ENCODE peak calls at places on chromosomes 4 and X, in six cellular contexts. One of them, this sample, is unnamed.

GRCh38 chr4:56762484-56763250 is 58.8 kb downstream of the SPINK2 start:
- DNase-seq in GM23248: no peak
- DNase-seq in activated CD8-positive, alpha-beta memory T cell treated with anti-CD3 and anti-CD28 coated beads for 24 hours: no peak
- DNase-seq in endothelial cell: no peak
- DNase-seq in NCI-H146: no peak
- DNase-seq in H54: no peak
- DNase-seq in this sample: no peak

GRCh38 chr4:77990904-77991358 is 66.2 kb upstream of the FRAS1 start:
- DNase-seq in GM23248: peak
- DNase-seq in activated CD8-positive, alpha-beta memory T cell treated with anti-CD3 and anti-CD28 coated beads for 24 hours: no peak
- DNase-seq in endothelial cell: no peak
- DNase-seq in NCI-H146: no peak
- DNase-seq in H54: no peak
- DNase-seq in this sample: no peak

GRCh38 chr4:142534994-142535393 is 311.1 kb downstream of the INPP4B start:
- DNase-seq in NCI-H146: no peak
- DNase-seq in GM23248: peak
- DNase-seq in activated CD8-positive, alpha-beta memory T cell treated with anti-CD3 and anti-CD28 coated beads for 24 hours: no peak
- DNase-seq in H54: no peak
- DNase-seq in endothelial cell: no peak
- DNase-seq in this sample: peak

GRCh38 chr4:38531126-38531737 is 132.8 kb upstream of the KLF3 start:
- DNase-seq in NCI-H146: no peak
- DNase-seq in activated CD8-positive, alpha-beta memory T cell treated with anti-CD3 and anti-CD28 coated beads for 24 hours: no peak
- DNase-seq in endothelial cell: no peak
- DNase-seq in H54: no peak
- DNase-seq in GM23248: no peak
- DNase-seq in this sample: peak

GRCh38 chr4:101236097-101236496 is 111.2 kb downstream of the PPP3CA start:
- DNase-seq in NCI-H146: no peak
- DNase-seq in activated CD8-positive, alpha-beta memory T cell treated with anti-CD3 and anti-CD28 coated beads for 24 hours: no peak
- DNase-seq in GM23248: no peak
- DNase-seq in endothelial cell: no peak
- DNase-seq in H54: no peak
- DNase-seq in this sample: no peak

GRCh38 chrX:40104649-40105015 is 6.9 kb upstream of the BCOR start:
- DNase-seq in endothelial cell: no peak
- DNase-seq in H54: no peak
- DNase-seq in GM23248: peak
- DNase-seq in NCI-H146: peak
- DNase-seq in activated CD8-positive, alpha-beta memory T cell treated with anti-CD3 and anti-CD28 coated beads for 24 hours: peak
- DNase-seq in this sample: peak

GRCh38 chr4:158813113-158813512 is 44.3 kb downstream of the FNIP2 start:
- DNase-seq in activated CD8-positive, alpha-beta memory T cell treated with anti-CD3 and anti-CD28 coated beads for 24 hours: no peak
- DNase-seq in H54: no peak
- DNase-seq in endothelial cell: no peak
- DNase-seq in GM23248: no peak
- DNase-seq in NCI-H146: no peak
- DNase-seq in this sample: no peak

GRCh38 chr4:71231073-71231752 is 107.6 kb upstream of the SLC4A4 start:
- DNase-seq in H54: no peak
- DNase-seq in GM23248: peak
- DNase-seq in NCI-H146: no peak
- DNase-seq in activated CD8-positive, alpha-beta memory T cell treated with anti-CD3 and anti-CD28 coated beads for 24 hours: no peak
- DNase-seq in endothelial cell: no peak
- DNase-seq in this sample: peak

GRCh38 chrX:139739138-139739537 is 31.2 kb upstream of the MCF2 start:
- DNase-seq in NCI-H146: no peak
- DNase-seq in activated CD8-positive, alpha-beta memory T cell treated with anti-CD3 and anti-CD28 coated beads for 24 hours: no peak
- DNase-seq in endothelial cell: no peak
- DNase-seq in GM23248: peak
- DNase-seq in H54: peak
- DNase-seq in this sample: peak

GRCh38 chr4:65066106-65066505 is 604.2 kb downstream of the EPHA5 start:
- DNase-seq in GM23248: no peak
- DNase-seq in endothelial cell: no peak
- DNase-seq in NCI-H146: no peak
- DNase-seq in H54: no peak
- DNase-seq in activated CD8-positive, alpha-beta memory T cell treated with anti-CD3 and anti-CD28 coated beads for 24 hours: no peak
- DNase-seq in this sample: no peak

GRCh38 chr4:86357608-86358007 is 2.2 kb downstream of the MAPK10 start:
- DNase-seq in activated CD8-positive, alpha-beta memory T cell treated with anti-CD3 and anti-CD28 coated beads for 24 hours: no peak
- DNase-seq in H54: no peak
- DNase-seq in NCI-H146: no peak
- DNase-seq in GM23248: no peak
- DNase-seq in endothelial cell: no peak
- DNase-seq in this sample: no peak

GRCh38 chr4:147683172-147683571 is 791 bp downstream of the PRMT9 start:
- DNase-seq in endothelial cell: no peak
- DNase-seq in H54: no peak
- DNase-seq in NCI-H146: peak
- DNase-seq in GM23248: peak
- DNase-seq in activated CD8-positive, alpha-beta memory T cell treated with anti-CD3 and anti-CD28 coated beads for 24 hours: peak
- DNase-seq in this sample: peak

GRCh38 chr4:147530723-147531122 is 49.8 kb downstream of the EDNRA start:
- DNase-seq in activated CD8-positive, alpha-beta memory T cell treated with anti-CD3 and anti-CD28 coated beads for 24 hours: no peak
- DNase-seq in endothelial cell: no peak
- DNase-seq in H54: no peak
- DNase-seq in GM23248: no peak
- DNase-seq in NCI-H146: no peak
- DNase-seq in this sample: peak

GRCh38 chr4:115687356-115687755 is 573.9 kb upstream of the NDST4 start:
- DNase-seq in GM23248: no peak
- DNase-seq in activated CD8-positive, alpha-beta memory T cell treated with anti-CD3 and anti-CD28 coated beads for 24 hours: no peak
- DNase-seq in H54: no peak
- DNase-seq in endothelial cell: no peak
- DNase-seq in NCI-H146: no peak
- DNase-seq in this sample: no peak

GRCh38 chr4:188201851-188202250 is 62.6 kb downstream of the TRIML1 start:
- DNase-seq in GM23248: no peak
- DNase-seq in H54: no peak
- DNase-seq in endothelial cell: no peak
- DNase-seq in NCI-H146: no peak
- DNase-seq in activated CD8-positive, alpha-beta memory T cell treated with anti-CD3 and anti-CD28 coated beads for 24 hours: no peak
- DNase-seq in this sample: peak

GRCh38 chr4:10085828-10086505 is 30.6 kb downstream of the WDR1 start:
- DNase-seq in endothelial cell: no peak
- DNase-seq in H54: no peak
- DNase-seq in activated CD8-positive, alpha-beta memory T cell treated with anti-CD3 and anti-CD28 coated beads for 24 hours: no peak
- DNase-seq in NCI-H146: no peak
- DNase-seq in GM23248: no peak
- DNase-seq in this sample: no peak

GRCh38 chr4:83082777-83083176 is 31.8 kb downstream of the PLAC8 start:
- DNase-seq in endothelial cell: no peak
- DNase-seq in H54: no peak
- DNase-seq in activated CD8-positive, alpha-beta memory T cell treated with anti-CD3 and anti-CD28 coated beads for 24 hours: no peak
- DNase-seq in NCI-H146: no peak
- DNase-seq in GM23248: peak
- DNase-seq in this sample: peak

GRCh38 chr4:1199556-1200331 is 27.4 kb upstream of the SPON2 start:
- DNase-seq in activated CD8-positive, alpha-beta memory T cell treated with anti-CD3 and anti-CD28 coated beads for 24 hours: peak
- DNase-seq in endothelial cell: no peak
- DNase-seq in NCI-H146: no peak
- DNase-seq in H54: no peak
- DNase-seq in GM23248: no peak
- DNase-seq in this sample: no peak

GRCh38 chr4:77193511-77194236 is 36.7 kb downstream of the CCNG2 start:
- DNase-seq in endothelial cell: no peak
- DNase-seq in GM23248: no peak
- DNase-seq in NCI-H146: no peak
- DNase-seq in activated CD8-positive, alpha-beta memory T cell treated with anti-CD3 and anti-CD28 coated beads for 24 hours: peak
- DNase-seq in H54: no peak
- DNase-seq in this sample: no peak

GRCh38 chr4:55312491-55313101 is 33.4 kb upstream of the SRD5A3 start:
- DNase-seq in NCI-H146: no peak
- DNase-seq in H54: no peak
- DNase-seq in GM23248: peak
- DNase-seq in activated CD8-positive, alpha-beta memory T cell treated with anti-CD3 and anti-CD28 coated beads for 24 hours: no peak
- DNase-seq in endothelial cell: peak
- DNase-seq in this sample: peak

GRCh38 chrX:23195097-23195496 is 139.6 kb upstream of the PTCHD1 start:
- DNase-seq in GM23248: no peak
- DNase-seq in H54: no peak
- DNase-seq in endothelial cell: no peak
- DNase-seq in activated CD8-positive, alpha-beta memory T cell treated with anti-CD3 and anti-CD28 coated beads for 24 hours: no peak
- DNase-seq in NCI-H146: no peak
- DNase-seq in this sample: no peak

GRCh38 chr4:86595426-86595805 is 1.3 kb downstream of the PTPN13 start:
- DNase-seq in NCI-H146: peak
- DNase-seq in activated CD8-positive, alpha-beta memory T cell treated with anti-CD3 and anti-CD28 coated beads for 24 hours: no peak
- DNase-seq in endothelial cell: no peak
- DNase-seq in GM23248: peak
- DNase-seq in H54: no peak
- DNase-seq in this sample: peak

GRCh38 chr4:168694669-168695068 is 197.8 kb downstream of the PALLD start:
- DNase-seq in NCI-H146: no peak
- DNase-seq in GM23248: peak
- DNase-seq in endothelial cell: no peak
- DNase-seq in H54: no peak
- DNase-seq in activated CD8-positive, alpha-beta memory T cell treated with anti-CD3 and anti-CD28 coated beads for 24 hours: no peak
- DNase-seq in this sample: no peak

GRCh38 chr4:6749340-6750171 is 33.0 kb upstream of the KIAA0232 start:
- DNase-seq in activated CD8-positive, alpha-beta memory T cell treated with anti-CD3 and anti-CD28 coated beads for 24 hours: no peak
- DNase-seq in GM23248: peak
- DNase-seq in endothelial cell: no peak
- DNase-seq in H54: peak
- DNase-seq in NCI-H146: no peak
- DNase-seq in this sample: peak

GRCh38 chrX:47420264-47420663 is 49.9 kb downstream of the ZNF157 start:
- DNase-seq in activated CD8-positive, alpha-beta memory T cell treated with anti-CD3 and anti-CD28 coated beads for 24 hours: no peak
- DNase-seq in endothelial cell: no peak
- DNase-seq in NCI-H146: no peak
- DNase-seq in GM23248: peak
- DNase-seq in H54: no peak
- DNase-seq in this sample: no peak

GRCh38 chr4:146329042-146329716 is 114.8 kb downstream of the REELD1 start:
- DNase-seq in NCI-H146: no peak
- DNase-seq in GM23248: peak
- DNase-seq in H54: peak
- DNase-seq in activated CD8-positive, alpha-beta memory T cell treated with anti-CD3 and anti-CD28 coated beads for 24 hours: no peak
- DNase-seq in endothelial cell: no peak
- DNase-seq in this sample: peak

GRCh38 chr4:109977854-109978501 is 65.3 kb downstream of the EGF start:
- DNase-seq in GM23248: peak
- DNase-seq in H54: no peak
- DNase-seq in NCI-H146: no peak
- DNase-seq in endothelial cell: no peak
- DNase-seq in activated CD8-positive, alpha-beta memory T cell treated with anti-CD3 and anti-CD28 coated beads for 24 hours: no peak
- DNase-seq in this sample: peak

GRCh38 chr4:172982151-172982590 is 186.4 kb upstream of the GALNT7 start:
- DNase-seq in H54: peak
- DNase-seq in NCI-H146: peak
- DNase-seq in endothelial cell: no peak
- DNase-seq in activated CD8-positive, alpha-beta memory T cell treated with anti-CD3 and anti-CD28 coated beads for 24 hours: no peak
- DNase-seq in GM23248: peak
- DNase-seq in this sample: peak

GRCh38 chr4:26069218-26069617 is 155.2 kb downstream of the SMIM20 start:
- DNase-seq in H54: no peak
- DNase-seq in endothelial cell: peak
- DNase-seq in activated CD8-positive, alpha-beta memory T cell treated with anti-CD3 and anti-CD28 coated beads for 24 hours: no peak
- DNase-seq in NCI-H146: no peak
- DNase-seq in GM23248: peak
- DNase-seq in this sample: peak

GRCh38 chr4:130185123-130185522 is 1089.2 kb downstream of the C4orf33 start:
- DNase-seq in endothelial cell: no peak
- DNase-seq in GM23248: no peak
- DNase-seq in activated CD8-positive, alpha-beta memory T cell treated with anti-CD3 and anti-CD28 coated beads for 24 hours: no peak
- DNase-seq in H54: no peak
- DNase-seq in NCI-H146: no peak
- DNase-seq in this sample: no peak

GRCh38 chrX:12567857-12568256 is 223.4 kb upstream of the PRPS2 start:
- DNase-seq in H54: no peak
- DNase-seq in activated CD8-positive, alpha-beta memory T cell treated with anti-CD3 and anti-CD28 coated beads for 24 hours: no peak
- DNase-seq in NCI-H146: peak
- DNase-seq in GM23248: peak
- DNase-seq in endothelial cell: no peak
- DNase-seq in this sample: no peak

GRCh38 chrX:34638116-34638515 is 19.0 kb downstream of the TMEM47 start:
- DNase-seq in GM23248: peak
- DNase-seq in activated CD8-positive, alpha-beta memory T cell treated with anti-CD3 and anti-CD28 coated beads for 24 hours: no peak
- DNase-seq in endothelial cell: peak
- DNase-seq in NCI-H146: peak
- DNase-seq in H54: no peak
- DNase-seq in this sample: peak

GRCh38 chr4:84389406-84389805 is 109.7 kb downstream of the NKX6-1 start:
- DNase-seq in NCI-H146: no peak
- DNase-seq in H54: no peak
- DNase-seq in activated CD8-positive, alpha-beta memory T cell treated with anti-CD3 and anti-CD28 coated beads for 24 hours: no peak
- DNase-seq in endothelial cell: no peak
- DNase-seq in GM23248: peak
- DNase-seq in this sample: peak

GRCh38 chr4:127732623-127733199 is 2.5 kb downstream of the SLC25A31 start:
- DNase-seq in endothelial cell: no peak
- DNase-seq in activated CD8-positive, alpha-beta memory T cell treated with anti-CD3 and anti-CD28 coated beads for 24 hours: no peak
- DNase-seq in H54: no peak
- DNase-seq in NCI-H146: peak
- DNase-seq in GM23248: peak
- DNase-seq in this sample: peak

This sample was measured in EL.